ENCODE peak calls at places on chromosomes 1 and 21, in nine cellular contexts. W is suprapubic skin, V is K562, C is sigmoid colon, A is transverse colon, X is tibial nerve, Q is ovary, L is H1, I is HepG2. M is an unnamed sample. For H3K36me3, the result is how much of the 10 kb centered on the place peaks cover.

GRCh38 chr1:150089846-150090520 is 22.4 kb downstream of the VPS45 start:
- DNase-seq in W (no peak), V (no peak), C (no peak), A (no peak), X (no peak), Q (no peak), L (no peak), I (no peak), M (no peak)

GRCh38 chr21:15549671-15550070 is 180.1 kb upstream of the USP25 start:
- DNase-seq in W (no peak), V (no peak), C (no peak), A (no peak), X (no peak), Q (no peak), L (no peak), I (peak), M (no peak)

GRCh38 chr1:227793948-227794812 is 21.3 kb upstream of the PRSS38 start:
- DNase-seq in W (peak), V (no peak), C (peak), A (no peak), X (peak), Q (peak), L (peak), I (no peak), M (no peak)

GRCh38 chr1:244919320-244920282 is 55.3 kb upstream of the HNRNPU start:
- DNase-seq in W (no peak), V (no peak), C (no peak), A (no peak), X (no peak), Q (no peak), L (no peak), I (no peak), M (no peak)

GRCh38 chr1:37763791-37764741 is 854 bp downstream of the EPHA10 start:
- DNase-seq in W (peak), V (peak), C (no peak), A (no peak), X (no peak), Q (no peak), L (no peak), I (peak), M (no peak)

GRCh38 chr1:181443231-181443853 is 40.0 kb upstream of the CACNA1E start:
- DNase-seq in W (no peak), V (no peak), C (no peak), A (no peak), X (no peak), Q (no peak), L (no peak), I (no peak), M (no peak)

GRCh38 chr21:42010507-42011493 is 640 bp upstream of the ZBTB21 start:
- DNase-seq in W (peak), V (peak), C (no peak), A (peak), X (no peak), Q (peak), L (no peak), I (peak), M (no peak)

GRCh38 chr1:60848583-60849188 is 233.7 kb upstream of the NFIA start:
- DNase-seq in W (no peak), V (no peak), C (no peak), A (no peak), X (no peak), Q (no peak), L (peak), I (no peak), M (no peak)

GRCh38 chr1:24987875-24988559 is 57.9 kb upstream of the RUNX3 start:
- DNase-seq in W (no peak), V (no peak), C (no peak), A (no peak), X (no peak), Q (no peak), L (no peak), I (no peak), M (no peak)

GRCh38 chr1:104780470-104781078 is 1030.9 kb downstream of the AMY1C start:
- DNase-seq in W (no peak), V (peak), C (no peak), A (no peak), X (no peak), Q (no peak), L (no peak), I (peak), M (no peak)

GRCh38 chr1:10063878-10064277 is 31.1 kb downstream of the UBE4B start:
- DNase-seq in W (no peak), V (no peak), C (no peak), A (no peak), X (no peak), Q (no peak), L (no peak), I (no peak), M (no peak)

GRCh38 chr1:179059185-179059483 is 22.7 kb upstream of the TOR3A start:
- DNase-seq in W (no peak), V (no peak), C (no peak), A (no peak), X (no peak), Q (no peak), L (no peak), I (no peak), M (no peak)
- H3K36me3 ChIP-seq in W (under half), V (half or more), C (under half), A (under half), X (under half), Q (under half), L (under half), I (under half), M (under half)

GRCh38 chr1:156213644-156213966 is 798 bp downstream of the PMF1 start:
- DNase-seq in W (no peak), V (peak), C (no peak), A (no peak), X (no peak), Q (no peak), L (no peak), I (no peak), M (no peak)
- TF ChIP-seq EP300 in W (no peak), V (no peak), C (no peak), A (no peak), X (no peak), Q (no peak), L (no peak), I (no peak), M (no peak)

DNA sequence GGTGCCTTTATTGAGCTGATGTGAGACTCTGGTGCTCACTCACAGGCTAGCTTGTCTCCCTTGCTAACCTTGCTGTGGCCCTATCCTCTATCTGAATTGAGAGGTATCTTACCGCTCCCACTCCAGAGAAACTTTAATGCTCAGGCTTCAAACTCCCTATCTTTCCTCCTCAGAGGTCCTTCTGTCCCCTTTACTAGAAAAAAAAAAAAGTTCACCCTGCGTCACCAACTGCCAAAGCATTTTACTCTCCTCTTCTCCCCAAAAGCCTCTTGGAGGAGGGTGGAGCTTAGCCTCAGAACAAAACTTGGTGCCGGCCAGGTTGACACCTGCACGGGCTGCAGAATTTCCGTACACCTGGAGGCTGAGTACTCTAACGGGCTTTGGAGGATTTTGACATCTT is 55.1 kb downstream of the ATP2B4 start:
- DNase-seq in W (no peak), V (peak), C (no peak), A (no peak), X (no peak), Q (no peak), L (no peak), I (no peak), M (no peak)
- H3K36me3 ChIP-seq in W (under half), V (under half), C (under half), A (under half), X (under half), Q (under half), L (under half), I (under half), M (under half)

DNA sequence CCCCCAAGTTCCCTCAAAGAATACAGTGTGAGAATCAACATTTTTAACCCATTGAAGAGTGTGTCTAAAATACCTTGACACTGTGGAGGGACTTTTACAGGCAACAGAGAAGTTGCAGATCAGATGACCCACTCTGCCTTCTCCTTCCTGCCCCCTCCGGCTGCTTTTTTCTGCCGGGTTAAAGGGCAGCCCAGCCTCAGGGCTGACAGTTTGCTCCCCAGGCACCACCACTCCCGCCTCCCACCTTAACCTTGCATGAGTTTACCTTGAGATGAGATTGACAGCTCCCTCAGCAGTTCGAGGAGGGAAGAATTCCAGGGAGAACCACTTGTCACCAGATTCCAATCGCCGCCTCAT is 3.2 kb downstream of the MTHFR start:
- DNase-seq in W (no peak), V (no peak), C (no peak), A (no peak), X (no peak), Q (peak), L (no peak), I (no peak), M (no peak)
- TF ChIP-seq EP300 in W (no peak), V (no peak), C (no peak), A (no peak), X (peak), Q (no peak), L (no peak), I (no peak), M (no peak)

DNA sequence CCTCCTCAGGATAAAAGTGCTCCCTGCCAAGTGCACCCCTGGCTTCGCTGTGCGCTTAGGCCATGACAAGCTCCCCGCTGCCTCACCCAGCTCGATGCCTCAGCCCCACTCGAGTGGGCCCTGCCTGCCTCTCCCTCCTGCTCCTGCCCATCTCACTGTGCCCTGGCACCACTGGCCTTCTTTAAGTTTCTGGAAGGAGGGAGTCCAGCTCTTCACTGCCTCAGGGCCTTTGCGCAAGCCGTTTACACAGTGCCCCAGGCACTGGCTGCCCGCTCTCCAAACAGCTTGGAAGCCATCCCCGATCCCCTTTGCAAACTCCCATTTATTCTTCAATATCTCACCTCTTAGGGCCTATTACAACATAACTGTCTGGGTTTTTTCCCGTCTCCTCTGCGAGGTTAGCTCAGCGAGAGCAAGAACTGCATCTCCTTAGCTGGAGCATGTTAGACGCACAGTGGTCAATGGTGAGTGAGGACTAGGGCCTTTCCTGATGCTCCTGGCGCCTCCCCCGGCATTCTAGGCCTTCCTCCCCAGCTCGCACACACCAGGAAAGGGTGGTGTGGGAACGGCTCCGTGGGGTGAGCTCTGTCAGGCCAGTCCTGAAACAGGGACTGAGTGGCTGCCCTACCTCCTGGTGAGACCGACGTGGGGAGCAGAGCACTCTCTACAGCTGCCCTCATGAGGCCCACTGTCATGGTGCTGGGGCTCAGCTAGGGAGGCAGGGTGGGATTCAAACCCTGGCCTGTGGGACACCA is 31.9 kb downstream of the PODN start:
- DNase-seq in W (no peak), V (no peak), C (no peak), A (no peak), X (no peak), Q (no peak), L (no peak), I (no peak), M (no peak)
- H3K36me3 ChIP-seq in W (under half), V (under half), C (under half), A (under half), X (under half), Q (under half), L (under half), I (under half), M (under half)

GRCh38 chr1:66266756-66267155 is 267.2 kb upstream of the SGIP1 start:
- DNase-seq in W (no peak), V (no peak), C (no peak), A (no peak), X (no peak), Q (no peak), L (no peak), I (no peak), M (no peak)
- TF ChIP-seq EP300 in W (no peak), V (no peak), C (no peak), A (no peak), X (no peak), Q (no peak), L (no peak), I (no peak), M (no peak)

DNA sequence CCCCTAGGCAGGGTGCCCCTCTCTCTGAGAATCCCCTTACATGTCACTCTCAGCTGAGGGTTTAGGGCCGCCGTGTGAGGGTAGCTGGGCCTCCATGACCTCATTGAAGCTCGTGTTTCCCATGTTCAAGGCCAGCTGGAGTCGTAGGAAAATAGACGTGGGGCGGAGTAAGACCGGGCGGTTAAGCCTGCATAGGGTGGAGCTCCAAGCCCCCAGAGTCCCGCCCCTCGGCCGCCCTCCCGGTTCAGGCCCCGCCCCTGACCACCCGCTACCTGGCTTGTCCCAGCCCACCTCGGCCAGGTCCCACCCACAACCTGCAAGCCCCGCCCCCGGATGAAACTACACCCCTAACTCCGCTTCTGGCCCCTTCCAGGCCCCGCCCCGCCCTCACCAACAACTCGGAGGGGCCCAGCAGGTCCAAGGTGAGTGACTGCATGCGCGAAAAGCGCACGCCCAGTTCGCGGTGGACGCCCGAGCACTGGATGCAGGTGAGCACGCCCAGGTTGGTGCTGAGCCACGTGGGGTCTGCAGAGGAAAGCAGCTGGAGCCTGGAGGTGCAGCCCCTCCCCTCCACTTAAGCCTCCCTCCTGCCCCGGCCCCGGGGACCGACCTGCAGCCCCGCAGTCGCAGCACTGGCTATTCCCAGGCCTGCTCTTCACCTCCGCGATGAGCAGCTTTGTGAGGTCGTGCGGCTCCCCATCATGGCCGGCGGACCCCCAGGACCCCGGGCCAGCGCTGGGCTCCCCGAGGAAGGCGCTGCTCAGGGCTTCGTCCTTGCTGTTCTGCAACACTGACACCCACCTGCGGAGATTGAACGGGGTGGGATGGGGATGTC is 12.2 kb upstream of the TCEA3 start:
- DNase-seq in W (no peak), V (peak), C (no peak), A (peak), X (no peak), Q (peak), L (peak), I (no peak), M (peak)
- H3K36me3 ChIP-seq in W (half or more), V (under half), C (half or more), A (under half), X (under half), Q (under half), L (under half), I (half or more), M (under half)

GRCh38 chr21:45317401-45318145 is 29.9 kb upstream of the POFUT2 start:
- DNase-seq in W (no peak), V (no peak), C (peak), A (no peak), X (no peak), Q (peak), L (no peak), I (peak), M (no peak)
- TF ChIP-seq EP300 in W (no peak), V (no peak), C (no peak), A (no peak), X (peak), Q (no peak), L (no peak), I (no peak), M (no peak)